ENCODE peak calls at places on chromosomes 7 and 10, in nine cellular contexts. X is GF-D8; Q is AG09309; L is stomach; Y is activated CD4-positive, alpha-beta T cell treated with anti-CD3 and anti-CD28 coated beads for 24 hours; D is smooth muscle cell of the brain vasculature; B is amygdala; J is NCI-H2029; M is mucosa of gallbladder. H is an unnamed sample.

GRCh38 chr10:87925570-87925969 is 62.1 kb downstream of the PTEN start:
- DNase-seq in X (no peak), Q (no peak), L (no peak), Y (no peak), D (no peak), B (no peak), J (peak; percentile 63), M (no peak), H (peak; percentile 26)

GRCh38 chr10:58856508-58857240 is 319.8 kb upstream of the PHYHIPL start:
- DNase-seq in X (no peak), Q (peak; percentile 94), L (no peak), Y (no peak), D (peak; percentile 73), B (peak; percentile 33), J (no peak), M (no peak), H (no peak)

GRCh38 chr7:112938895-112939588 is 147.6 kb downstream of the GPR85 start:
- DNase-seq in X (no peak), Q (no peak), L (no peak), Y (no peak), D (no peak), B (no peak), J (no peak), M (peak; percentile 11), H (peak; percentile 22)

GRCh38 chr7:149872419-149873073 is 1.2 kb upstream of the ATP6V0E2 start:
- DNase-seq in X (peak; percentile 48), Q (peak; percentile 37), L (peak; percentile 67), Y (no peak), D (peak; percentile 31), B (peak; percentile 73), J (peak; percentile 68), M (peak; percentile 86), H (peak; percentile 59)

GRCh38 chr10:46255696-46256355 is 31.0 kb upstream of the ANTXRL start:
- DNase-seq in X (no peak), Q (no peak), L (peak; percentile 66), Y (peak; percentile 33), D (no peak), B (no peak), J (no peak), M (peak; percentile 67), H (no peak)

GRCh38 chr10:29681700-29682444 is 47.1 kb upstream of the SVIL start:
- DNase-seq in X (peak; percentile 99), Q (no peak), L (no peak), Y (peak; percentile 19), D (no peak), B (no peak), J (no peak), M (no peak), H (no peak)

GRCh38 chr10:121076760-121077159 is 225.6 kb downstream of the WDR11 start:
- DNase-seq in X (no peak), Q (no peak), L (peak; percentile 72), Y (no peak), D (no peak), B (no peak), J (no peak), M (no peak), H (no peak)

GRCh38 chr7:90621892-90622182 is 25.7 kb downstream of the CDK14 start:
- DNase-seq in X (no peak), Q (no peak), L (no peak), Y (no peak), D (no peak), B (no peak), J (no peak), M (no peak), H (no peak)

GRCh38 chr7:125279956-125280355 is 350.3 kb upstream of the POT1 start:
- DNase-seq in X (no peak), Q (no peak), L (no peak), Y (no peak), D (no peak), B (no peak), J (peak; percentile 5), M (no peak), H (no peak)

GRCh38 chr7:85018498-85018897 is 168.4 kb downstream of the SEMA3D start:
- DNase-seq in X (no peak), Q (no peak), L (no peak), Y (no peak), D (no peak), B (no peak), J (no peak), M (no peak), H (no peak)

GRCh38 chr10:61500460-61500859 is 47.3 kb upstream of the TMEM26 start:
- DNase-seq in X (no peak), Q (no peak), L (no peak), Y (no peak), D (no peak), B (no peak), J (no peak), M (no peak), H (no peak)

GRCh38 chr10:26800468-26800867 is 60.3 kb downstream of the ABI1 start:
- DNase-seq in X (no peak), Q (no peak), L (no peak), Y (no peak), D (no peak), B (no peak), J (no peak), M (no peak), H (no peak)

GRCh38 chr10:42953684-42954674 is 122.9 kb upstream of the RET start:
- DNase-seq in X (no peak), Q (no peak), L (peak; percentile 10), Y (no peak), D (no peak), B (no peak), J (no peak), M (peak; percentile 6), H (no peak)

GRCh38 chr10:117929321-117930067 is 117.2 kb downstream of the RAB11FIP2 start:
- DNase-seq in X (no peak), Q (no peak), L (no peak), Y (no peak), D (no peak), B (no peak), J (no peak), M (no peak), H (no peak)

GRCh38 chr7:92723978-92724377 is 112.4 kb downstream of the CDK6 start:
- DNase-seq in X (peak; percentile 52), Q (no peak), L (no peak), Y (no peak), D (no peak), B (no peak), J (no peak), M (no peak), H (no peak)

GRCh38 chr10:47241946-47242900 is 57.8 kb upstream of the GDF10 start:
- DNase-seq in X (no peak), Q (no peak), L (peak; percentile 10), Y (no peak), D (no peak), B (no peak), J (no peak), M (no peak), H (no peak)

GRCh38 chr7:139950881-139951525 is 111.7 kb downstream of the PARP12 start:
- DNase-seq in X (no peak), Q (no peak), L (no peak), Y (no peak), D (no peak), B (no peak), J (no peak), M (peak; percentile 28), H (no peak)